ENCODE peak calls at places on chromosomes 11 and 22, in six cellular contexts. B, C, D, W, K and J are unnamed samples.

GRCh38 chr22:35921777-35922176 is 106.8 kb downstream of the RBFOX2 start:
- DNase-seq in D (no peak), W (peak), C (peak), K (no peak), B (peak), J (peak)

GRCh38 chr11:64368673-64369074 is 9.7 kb downstream of the RPS6KA4 start:
- DNase-seq in B (no peak), W (no peak), K (no peak), C (no peak), D (no peak), J (no peak)

GRCh38 chr11:71086687-71087258 is 165.6 kb downstream of the SHANK2 start:
- DNase-seq in W (peak), D (no peak), B (no peak), C (peak), K (no peak), J (no peak)

GRCh38 chr22:30208631-30209603 is 37.6 kb downstream of the LIF start:
- DNase-seq in B (no peak), W (peak), K (peak), C (no peak), D (no peak), J (peak)

GRCh38 chr22:48576333-48577013 is 1251.2 kb downstream of the BRD1 start:
- DNase-seq in D (no peak), C (peak), W (no peak), B (no peak), K (no peak), J (no peak)

GRCh38 chr22:17116931-17117330 is 4.2 kb downstream of the TMEM121B start:
- DNase-seq in C (no peak), D (no peak), B (no peak), K (no peak), W (no peak), J (no peak)

GRCh38 chr11:34356918-34357645 is 728 bp downstream of the ABTB2 start:
- DNase-seq in B (peak), W (peak), D (peak), K (peak), C (peak), J (no peak)

GRCh38 chr11:38824573-38824972 is 2226.5 kb upstream of the RAG2 start:
- DNase-seq in W (no peak), K (no peak), D (no peak), C (peak), B (no peak), J (no peak)

GRCh38 chr22:34608716-34609115 is 457.2 kb upstream of the ISX start:
- DNase-seq in B (no peak), W (no peak), D (no peak), C (no peak), K (no peak), J (no peak)

GRCh38 chr11:19903620-19904069 is 191.0 kb downstream of the NAV2 start:
- DNase-seq in B (peak), K (peak), D (no peak), C (peak), W (peak), J (peak)

GRCh38 chr11:47257518-47258316 is at the start of gene NR1H3:
- DNase-seq in K (peak), C (peak), W (peak), D (peak), B (no peak), J (peak)

GRCh38 chr22:17086750-17087149 is 1.9 kb downstream of the IL17RA start:
- DNase-seq in B (peak), W (no peak), K (no peak), C (no peak), D (no peak), J (no peak)

GRCh38 chr11:125081098-125081798 is 18.1 kb downstream of the SLC37A2 start:
- DNase-seq in K (no peak), B (no peak), C (no peak), W (no peak), D (no peak), J (no peak)

GRCh38 chr11:115134886-115135285 is 369.3 kb downstream of the CADM1 start:
- DNase-seq in K (no peak), B (no peak), D (no peak), C (no peak), W (no peak), J (no peak)

GRCh38 chr22:46070215-46070721 is 80.1 kb upstream of the PPARA start:
- DNase-seq in B (peak), K (peak), D (no peak), W (no peak), C (peak), J (no peak)

GRCh38 chr22:19358195-19358594 is 66.7 kb upstream of the CLTCL1 start:
- DNase-seq in C (no peak), W (no peak), K (no peak), D (no peak), B (no peak), J (no peak)

GRCh38 chr11:73578786-73579185 is 19.1 kb downstream of the FAM168A start:
- DNase-seq in B (peak), W (no peak), K (no peak), C (no peak), D (no peak), J (no peak)

GRCh38 chr22:26828311-26828710 is 170.9 kb downstream of the MIAT start:
- DNase-seq in B (no peak), W (no peak), D (no peak), K (no peak), C (no peak), J (no peak)

GRCh38 chr22:39690901-39691620 is 120.5 kb downstream of the CACNA1I start:
- DNase-seq in C (peak), K (no peak), B (no peak), D (no peak), W (no peak), J (no peak)

GRCh38 chr22:17761145-17761488 is 13.2 kb downstream of the BID start:
- DNase-seq in W (no peak), D (no peak), B (no peak), C (no peak), K (no peak), J (no peak)

GRCh38 chr11:62556872-62557631 is 10.4 kb upstream of the AHNAK start:
- DNase-seq in W (no peak), B (peak), K (no peak), C (no peak), D (no peak), J (no peak)

GRCh38 chr11:64437426-64437825 is 78.5 kb downstream of the RPS6KA4 start:
- DNase-seq in K (no peak), B (no peak), W (no peak), C (no peak), D (no peak), J (no peak)

GRCh38 chr22:44359496-44360110 is 46.9 kb upstream of the SHISAL1 start:
- DNase-seq in K (no peak), D (no peak), B (no peak), C (no peak), W (no peak), J (no peak)

GRCh38 chr11:74478877-74479276 is 11.5 kb upstream of the KCNE3 start:
- DNase-seq in W (no peak), C (no peak), D (no peak), K (no peak), B (no peak), J (no peak)

GRCh38 chr22:25564320-25564978 is at the start of gene GRK3:
- DNase-seq in W (peak), D (no peak), B (peak), K (peak), C (peak), J (no peak)

GRCh38 chr11:124762077-124762623 is at the start of gene ESAM:
- DNase-seq in C (no peak), B (no peak), K (peak), D (peak), W (no peak), J (no peak)

GRCh38 chr22:49321477-49322055 is 506.1 kb downstream of the BRD1 start:
- DNase-seq in B (no peak), W (no peak), K (no peak), D (peak), C (no peak), J (no peak)

GRCh38 chr11:17718510-17718962 is 835 bp upstream of the MYOD1 start:
- DNase-seq in K (no peak), B (no peak), D (no peak), C (no peak), W (no peak), J (no peak)

GRCh38 chr11:95715777-95716241 is 73.8 kb downstream of the FAM76B start:
- DNase-seq in D (no peak), C (peak), B (no peak), W (peak), K (no peak), J (peak)

GRCh38 chr11:60841797-60842687 is at the start of gene CCDC86:
- DNase-seq in C (peak), B (peak), W (peak), D (peak), K (peak), J (peak)

GRCh38 chr11:72349616-72350218 is 84.6 kb downstream of the CLPB start:
- DNase-seq in W (no peak), B (no peak), D (no peak), K (peak), C (no peak), J (no peak)

GRCh38 chr11:102518296-102519094 is 12.1 kb downstream of the MMP7 start:
- DNase-seq in D (no peak), W (no peak), C (no peak), B (no peak), K (no peak), J (no peak)

DNA sequence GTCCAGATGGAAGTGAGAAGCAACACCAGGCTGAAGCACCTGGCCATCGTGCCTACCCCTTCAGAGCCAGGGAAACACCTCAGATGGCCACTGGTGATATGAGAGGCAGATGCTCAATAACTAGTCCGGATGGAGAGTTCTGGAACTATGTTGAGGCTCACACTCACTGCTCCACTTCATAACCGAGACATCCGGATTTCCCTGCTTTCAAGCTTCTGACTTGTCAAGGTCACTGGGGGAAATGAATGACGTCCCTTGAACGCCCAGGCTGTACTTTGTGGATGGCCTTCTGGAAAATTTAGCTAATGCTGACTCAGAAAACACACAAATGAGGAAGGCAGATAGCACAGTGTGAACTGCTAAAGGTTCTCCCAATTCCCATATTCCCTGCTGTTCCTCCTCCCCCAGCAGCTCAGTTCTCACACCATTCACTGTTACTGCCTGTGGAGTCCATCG is at the start of gene LYVE1:
- DNase-seq in B (no peak), W (peak), C (no peak), D (no peak), K (no peak), J (peak)
- H3K4me3 ChIP-seq in B (no peak), W (no peak), C (no peak), D (peak), K (peak), J (no peak)

GRCh38 chr22:38320605-38321402 is 3.6 kb upstream of the CSNK1E start:
- DNase-seq in C (no peak), B (no peak), W (no peak), K (no peak), D (no peak), J (no peak)

GRCh38 chr22:38317237-38317994 is at the start of gene CSNK1E:
- DNase-seq in K (peak), B (peak), C (peak), D (no peak), W (peak), J (no peak)

GRCh38 chr22:38317995-38318715 is 922 bp upstream of the CSNK1E start:
- DNase-seq in B (peak), K (peak), W (peak), D (no peak), C (peak), J (peak)

GRCh38 chr22:38316340-38317236 is 645 bp downstream of the CSNK1E start:
- DNase-seq in K (peak), D (no peak), W (peak), B (peak), C (peak), J (no peak)

DNA sequence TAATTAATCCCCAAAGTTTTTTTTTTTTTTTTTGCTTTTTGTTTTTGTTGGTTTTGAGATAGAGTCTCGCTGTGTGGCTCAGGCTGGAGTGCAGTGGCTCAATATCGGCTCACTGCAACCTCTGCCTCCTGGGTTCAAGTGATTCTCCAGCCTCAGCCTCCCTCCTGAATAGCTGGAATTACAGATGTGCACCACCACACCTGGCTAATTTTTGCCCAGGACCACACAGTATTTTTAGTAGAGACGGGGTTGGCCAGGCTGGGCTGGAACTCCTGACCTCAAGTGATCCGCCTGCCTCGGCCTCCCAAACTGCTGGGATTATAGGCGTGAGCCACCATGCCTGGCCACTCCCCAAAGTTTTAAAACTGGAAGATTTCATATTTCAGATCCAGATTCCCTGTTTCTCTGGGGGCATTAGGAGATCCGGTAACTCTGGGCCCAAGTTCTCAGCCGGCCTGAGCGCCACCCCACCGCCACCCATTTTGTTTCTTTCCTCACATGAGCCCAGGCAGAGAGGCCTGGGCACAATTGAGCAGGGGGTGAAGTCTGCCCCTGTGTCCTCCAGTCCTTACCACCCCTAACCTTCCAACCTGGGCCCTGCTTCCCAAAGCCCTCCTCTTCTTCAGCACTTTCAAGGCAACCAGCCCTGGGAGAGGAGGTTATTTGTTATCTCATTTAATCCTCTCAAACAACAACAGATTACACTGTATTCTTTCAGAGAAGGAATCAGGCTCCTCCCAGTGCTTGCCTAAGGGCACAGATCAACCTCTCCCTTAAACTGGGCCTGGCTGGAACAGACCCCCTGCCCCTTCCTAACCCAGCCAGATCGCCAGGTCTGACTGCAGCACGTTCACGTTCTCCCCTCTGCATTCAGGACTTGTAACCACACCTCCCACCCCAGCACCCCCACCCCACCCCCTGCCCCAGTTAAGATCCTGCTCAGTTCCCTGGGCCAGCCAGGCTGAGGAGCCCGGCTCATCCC is 1.9 kb upstream of the CSNK1E start:
- DNase-seq in D (no peak), B (no peak), W (no peak), K (no peak), C (no peak), J (no peak)
- H3K4me3 ChIP-seq in D (peak), B (no peak), W (no peak), K (peak), C (no peak), J (no peak)

DNA sequence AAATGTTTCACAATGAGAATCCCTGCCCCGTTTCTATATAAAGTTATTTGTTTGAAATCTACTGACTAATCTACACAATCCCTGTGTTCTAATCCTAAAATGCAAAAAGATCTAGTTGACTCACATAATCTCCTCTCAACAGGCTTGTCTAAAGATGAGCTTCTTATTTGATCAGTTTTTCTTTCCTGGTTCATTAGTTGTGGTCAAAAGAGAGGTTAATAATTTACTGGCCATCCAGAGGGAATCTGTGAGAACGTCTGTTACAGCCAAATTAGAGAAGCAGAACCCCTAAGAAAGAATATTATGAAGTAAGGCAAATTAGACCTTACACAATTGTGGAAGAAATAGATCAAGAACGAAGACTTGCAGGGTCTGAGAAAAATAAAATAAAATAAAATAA is 173.7 kb upstream of the ANO3 start:
- DNase-seq in C (no peak), B (no peak), W (no peak), D (no peak), K (no peak), J (no peak)
- H3K4me3 ChIP-seq in C (no peak), B (no peak), W (no peak), D (no peak), K (no peak), J (no peak)

DNA sequence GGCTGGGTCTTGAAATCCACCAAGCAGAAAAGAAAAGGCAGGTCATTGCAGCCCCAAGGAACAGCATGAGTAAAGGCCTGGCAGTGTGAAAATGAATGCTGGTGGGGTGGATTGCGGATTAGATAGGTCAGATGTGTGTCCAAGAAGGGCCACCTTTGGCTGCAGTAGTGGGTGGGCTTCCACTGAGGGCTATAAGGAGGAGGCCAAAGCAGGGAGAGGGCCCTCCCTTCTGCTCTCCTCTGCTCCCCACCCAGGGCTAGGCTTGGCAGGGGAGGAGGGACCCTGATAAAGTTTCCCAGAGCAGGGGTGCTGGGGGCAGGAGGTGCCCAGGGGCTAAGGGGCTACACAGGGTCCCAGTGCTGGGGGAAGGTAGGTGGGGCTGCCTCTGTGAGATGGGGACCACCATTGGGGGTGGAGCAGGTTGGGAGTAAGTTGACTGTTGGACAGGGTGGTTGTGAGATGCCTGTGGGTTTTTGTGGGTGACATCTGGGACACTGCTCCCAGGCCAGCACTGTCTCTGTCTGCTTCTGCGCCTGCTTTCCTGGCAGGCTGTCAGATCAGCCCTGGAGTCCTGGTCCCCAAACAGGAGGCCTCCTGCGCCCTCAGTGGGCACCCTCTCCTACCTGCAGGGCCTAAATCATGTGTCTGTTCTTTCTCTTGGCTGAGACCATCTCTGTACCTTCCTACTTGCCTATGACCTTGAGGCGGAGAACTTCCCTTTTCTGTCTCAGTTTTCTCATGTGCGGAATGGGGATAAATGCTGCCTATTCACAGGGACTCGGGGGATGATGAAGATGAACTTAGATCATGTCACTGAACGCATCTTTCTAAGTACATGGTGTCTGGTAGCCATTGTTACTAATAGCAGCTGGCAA is 1.9 kb downstream of the CAPN5 start:
- DNase-seq in D (no peak), B (no peak), C (no peak), W (no peak), K (no peak), J (no peak)
- H3K4me3 ChIP-seq in D (no peak), B (no peak), C (no peak), W (no peak), K (peak), J (no peak)

DNA sequence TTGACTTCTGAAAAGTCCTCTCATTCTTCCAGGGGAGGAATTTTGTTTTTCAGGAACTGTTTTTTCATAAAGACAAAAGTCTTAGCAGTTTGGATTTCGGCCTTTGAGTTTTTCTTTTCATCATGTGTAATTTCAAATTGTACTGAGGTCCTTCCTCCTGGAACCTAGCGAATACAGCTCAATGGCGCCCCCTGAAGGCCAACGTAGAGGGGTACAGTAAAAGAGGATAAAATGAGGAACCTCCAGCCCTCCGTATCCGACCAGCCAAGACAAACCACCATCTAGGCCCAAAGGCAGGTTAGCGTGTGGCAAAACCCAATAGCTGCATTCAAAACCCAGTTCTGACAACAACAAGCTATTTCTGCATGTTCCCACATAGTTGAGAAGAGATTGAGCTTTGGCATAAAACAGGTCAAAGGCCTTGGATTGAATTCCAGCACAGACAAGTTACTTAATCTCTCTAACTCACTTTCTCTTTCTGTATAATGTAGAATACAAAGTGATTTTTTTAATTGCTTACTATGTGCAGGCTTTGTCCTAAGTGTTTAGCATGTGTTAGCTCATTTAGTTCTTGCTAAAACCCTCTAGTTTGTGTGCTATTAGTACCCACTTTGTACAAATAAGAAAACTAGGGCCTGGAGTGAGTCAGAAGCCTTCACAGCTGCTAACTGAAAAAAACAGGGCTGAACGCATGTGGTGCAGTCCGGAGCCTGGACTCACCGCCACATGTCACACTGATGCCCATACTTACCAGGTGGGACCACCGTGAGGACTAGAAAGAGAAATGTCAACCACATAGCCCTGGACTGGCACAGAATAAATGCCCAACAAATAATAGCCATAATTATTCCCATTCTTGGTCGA is 43.2 kb upstream of the ETS1 start:
- DNase-seq in D (peak), W (peak), B (peak), K (peak), C (peak), J (peak)
- H3K4me3 ChIP-seq in D (no peak), W (no peak), B (no peak), K (no peak), C (no peak), J (no peak)